ENCODE peak calls at places on chromosomes 16 and 17, in seven cellular contexts. One of them, this sample, is unnamed.

GRCh38 chr17:37305406-37305905 is 70.3 kb upstream of the C17orf78 start:
- DNase-seq in colonic mucosa: no peak
- DNase-seq in H1: peak; percentile 39
- DNase-seq in tibial nerve: no peak
- DNase-seq in T-helper 17 cell: no peak
- DNase-seq in thoracic aorta: no peak
- DNase-seq in mesenchymal stem cell: no peak
- DNase-seq in this sample: no peak

GRCh38 chr17:7626956-7627249 is 718 bp downstream of the SAT2 start:
- DNase-seq in colonic mucosa: peak; percentile 24
- DNase-seq in H1: no peak
- DNase-seq in tibial nerve: no peak
- DNase-seq in T-helper 17 cell: no peak
- DNase-seq in thoracic aorta: no peak
- DNase-seq in mesenchymal stem cell: peak; percentile 27
- DNase-seq in this sample: no peak

GRCh38 chr17:81995463-81996231 is 18.2 kb downstream of the ASPSCR1 start:
- DNase-seq in colonic mucosa: no peak
- DNase-seq in H1: peak; percentile 63
- DNase-seq in tibial nerve: no peak
- DNase-seq in T-helper 17 cell: no peak
- DNase-seq in thoracic aorta: no peak
- DNase-seq in mesenchymal stem cell: no peak
- DNase-seq in this sample: no peak

GRCh38 chr16:12290868-12291267 is 314.3 kb downstream of the SNX29 start:
- DNase-seq in colonic mucosa: no peak
- DNase-seq in H1: no peak
- DNase-seq in tibial nerve: no peak
- DNase-seq in T-helper 17 cell: no peak
- DNase-seq in thoracic aorta: no peak
- DNase-seq in mesenchymal stem cell: no peak
- DNase-seq in this sample: no peak

GRCh38 chr16:65314246-65315003 is 192.6 kb upstream of the CDH11 start:
- DNase-seq in colonic mucosa: no peak
- DNase-seq in H1: no peak
- DNase-seq in tibial nerve: no peak
- DNase-seq in T-helper 17 cell: no peak
- DNase-seq in thoracic aorta: no peak
- DNase-seq in mesenchymal stem cell: no peak
- DNase-seq in this sample: no peak

GRCh38 chr17:2909164-2909852 is 113.1 kb downstream of the RAP1GAP2 start:
- DNase-seq in colonic mucosa: no peak
- DNase-seq in H1: no peak
- DNase-seq in tibial nerve: no peak
- DNase-seq in T-helper 17 cell: no peak
- DNase-seq in thoracic aorta: no peak
- DNase-seq in mesenchymal stem cell: no peak
- DNase-seq in this sample: no peak

GRCh38 chr16:22317001-22317530 is 19.9 kb downstream of the POLR3E start:
- DNase-seq in colonic mucosa: no peak
- DNase-seq in H1: no peak
- DNase-seq in tibial nerve: no peak
- DNase-seq in T-helper 17 cell: no peak
- DNase-seq in thoracic aorta: no peak
- DNase-seq in mesenchymal stem cell: no peak
- DNase-seq in this sample: no peak

GRCh38 chr17:29625037-29625750 is 2.5 kb upstream of the CORO6 start:
- DNase-seq in colonic mucosa: no peak
- DNase-seq in H1: no peak
- DNase-seq in tibial nerve: no peak
- DNase-seq in T-helper 17 cell: no peak
- DNase-seq in thoracic aorta: no peak
- DNase-seq in mesenchymal stem cell: no peak
- DNase-seq in this sample: peak; percentile 76

GRCh38 chr16:73011926-73012325 is 36.0 kb downstream of the ZFHX3 start:
- DNase-seq in colonic mucosa: no peak
- DNase-seq in H1: no peak
- DNase-seq in tibial nerve: no peak
- DNase-seq in T-helper 17 cell: no peak
- DNase-seq in thoracic aorta: no peak
- DNase-seq in mesenchymal stem cell: no peak
- DNase-seq in this sample: no peak

GRCh38 chr17:66509913-66510312 is 207.5 kb downstream of the PRKCA start:
- DNase-seq in colonic mucosa: no peak
- DNase-seq in H1: no peak
- DNase-seq in tibial nerve: no peak
- DNase-seq in T-helper 17 cell: no peak
- DNase-seq in thoracic aorta: no peak
- DNase-seq in mesenchymal stem cell: no peak
- DNase-seq in this sample: no peak

GRCh38 chr16:27786221-27786848 is 236.4 kb downstream of the KATNIP start:
- DNase-seq in colonic mucosa: no peak
- DNase-seq in H1: no peak
- DNase-seq in tibial nerve: no peak
- DNase-seq in T-helper 17 cell: no peak
- DNase-seq in thoracic aorta: no peak
- DNase-seq in mesenchymal stem cell: no peak
- DNase-seq in this sample: no peak

GRCh38 chr16:69179255-69180010 is 7.5 kb upstream of the SNTB2 start:
- DNase-seq in colonic mucosa: peak; percentile 85
- DNase-seq in H1: no peak
- DNase-seq in tibial nerve: peak; percentile 85
- DNase-seq in T-helper 17 cell: no peak
- DNase-seq in thoracic aorta: peak; percentile 59
- DNase-seq in mesenchymal stem cell: peak; percentile 62
- DNase-seq in this sample: peak; percentile 68

GRCh38 chr17:75124041-75124818 is 7.3 kb downstream of the NT5C start:
- DNase-seq in colonic mucosa: peak; percentile 96
- DNase-seq in H1: no peak
- DNase-seq in tibial nerve: no peak
- DNase-seq in T-helper 17 cell: no peak
- DNase-seq in thoracic aorta: no peak
- DNase-seq in mesenchymal stem cell: peak; percentile 36
- DNase-seq in this sample: peak; percentile 38

GRCh38 chr17:42809250-42809649 is 10.6 kb downstream of the CNTD1 start:
- DNase-seq in colonic mucosa: no peak
- DNase-seq in H1: no peak
- DNase-seq in tibial nerve: peak; percentile 58
- DNase-seq in T-helper 17 cell: no peak
- DNase-seq in thoracic aorta: no peak
- DNase-seq in mesenchymal stem cell: peak; percentile 72
- DNase-seq in this sample: peak; percentile 95

GRCh38 chr16:53434436-53435065 is at the start of gene RBL2:
- DNase-seq in colonic mucosa: peak; percentile 86
- DNase-seq in H1: peak; percentile 89
- DNase-seq in tibial nerve: peak; percentile 8
- DNase-seq in T-helper 17 cell: peak; percentile 74
- DNase-seq in thoracic aorta: peak; percentile 30
- DNase-seq in mesenchymal stem cell: peak; percentile 70
- DNase-seq in this sample: peak; percentile 94

GRCh38 chr16:23270654-23271053 is 31.4 kb upstream of the SCNN1B start:
- DNase-seq in colonic mucosa: no peak
- DNase-seq in H1: no peak
- DNase-seq in tibial nerve: no peak
- DNase-seq in T-helper 17 cell: no peak
- DNase-seq in thoracic aorta: no peak
- DNase-seq in mesenchymal stem cell: no peak
- DNase-seq in this sample: no peak

GRCh38 chr17:10243905-10244844 is 45.8 kb upstream of the GAS7 start:
- DNase-seq in colonic mucosa: no peak
- DNase-seq in H1: no peak
- DNase-seq in tibial nerve: peak; percentile 26
- DNase-seq in T-helper 17 cell: no peak
- DNase-seq in thoracic aorta: no peak
- DNase-seq in mesenchymal stem cell: peak; percentile 57
- DNase-seq in this sample: peak; percentile 70

GRCh38 chr17:13162361-13162760 is 144.5 kb upstream of the ELAC2 start:
- DNase-seq in colonic mucosa: no peak
- DNase-seq in H1: no peak
- DNase-seq in tibial nerve: no peak
- DNase-seq in T-helper 17 cell: no peak
- DNase-seq in thoracic aorta: no peak
- DNase-seq in mesenchymal stem cell: no peak
- DNase-seq in this sample: no peak

GRCh38 chr16:4518281-4518680 is 20.3 kb downstream of the CDIP1 start:
- DNase-seq in colonic mucosa: no peak
- DNase-seq in H1: no peak
- DNase-seq in tibial nerve: no peak
- DNase-seq in T-helper 17 cell: no peak
- DNase-seq in thoracic aorta: no peak
- DNase-seq in mesenchymal stem cell: no peak
- DNase-seq in this sample: no peak

GRCh38 chr17:45722161-45722560 is 62.0 kb upstream of the CRHR1 start:
- DNase-seq in colonic mucosa: no peak
- DNase-seq in H1: peak; percentile 69
- DNase-seq in tibial nerve: no peak
- DNase-seq in T-helper 17 cell: no peak
- DNase-seq in thoracic aorta: no peak
- DNase-seq in mesenchymal stem cell: peak; percentile 16
- DNase-seq in this sample: no peak

GRCh38 chr16:11757671-11758545 is 15.3 kb upstream of the TXNDC11 start:
- DNase-seq in colonic mucosa: peak; percentile 59
- DNase-seq in H1: peak; percentile 19
- DNase-seq in tibial nerve: no peak
- DNase-seq in T-helper 17 cell: no peak
- DNase-seq in thoracic aorta: no peak
- DNase-seq in mesenchymal stem cell: peak; percentile 60
- DNase-seq in this sample: no peak

GRCh38 chr17:2214887-2215615 is 88.5 kb downstream of the SMG6 start:
- DNase-seq in colonic mucosa: no peak
- DNase-seq in H1: no peak
- DNase-seq in tibial nerve: no peak
- DNase-seq in T-helper 17 cell: no peak
- DNase-seq in thoracic aorta: peak; percentile 29
- DNase-seq in mesenchymal stem cell: peak; percentile 93
- DNase-seq in this sample: no peak

GRCh38 chr17:6061290-6061689 is 8.9 kb upstream of the WSCD1 start:
- DNase-seq in colonic mucosa: no peak
- DNase-seq in H1: no peak
- DNase-seq in tibial nerve: no peak
- DNase-seq in T-helper 17 cell: no peak
- DNase-seq in thoracic aorta: peak; percentile 36
- DNase-seq in mesenchymal stem cell: peak; percentile 91
- DNase-seq in this sample: peak; percentile 87

GRCh38 chr17:76179496-76180467 is 38.7 kb upstream of the FOXJ1 start:
- DNase-seq in colonic mucosa: no peak
- DNase-seq in H1: no peak
- DNase-seq in tibial nerve: no peak
- DNase-seq in T-helper 17 cell: no peak
- DNase-seq in thoracic aorta: no peak
- DNase-seq in mesenchymal stem cell: peak; percentile 37
- DNase-seq in this sample: no peak

GRCh38 chr16:35152067-35152627 is 1692.7 kb downstream of the TP53TG3F start:
- DNase-seq in colonic mucosa: no peak
- DNase-seq in H1: no peak
- DNase-seq in tibial nerve: no peak
- DNase-seq in T-helper 17 cell: no peak
- DNase-seq in thoracic aorta: no peak
- DNase-seq in mesenchymal stem cell: no peak
- DNase-seq in this sample: no peak
- H3K9me3 ChIP-seq in colonic mucosa: no peaks in the 10 kb centered on the region
- H3K9me3 ChIP-seq in H1: peaks cover 78% of the 10 kb centered on the region
- H3K9me3 ChIP-seq in tibial nerve: peaks cover 56% of the 10 kb centered on the region
- H3K9me3 ChIP-seq in T-helper 17 cell: no peaks in the 10 kb centered on the region
- H3K9me3 ChIP-seq in thoracic aorta: no peaks in the 10 kb centered on the region
- H3K9me3 ChIP-seq in mesenchymal stem cell: peaks cover 7% of the 10 kb centered on the region
- H3K9me3 ChIP-seq in this sample: no peaks in the 10 kb centered on the region

GRCh38 chr17:72795941-72796340 is 296.5 kb downstream of the SLC39A11 start:
- DNase-seq in colonic mucosa: no peak
- DNase-seq in H1: no peak
- DNase-seq in tibial nerve: no peak
- DNase-seq in T-helper 17 cell: no peak
- DNase-seq in thoracic aorta: no peak
- DNase-seq in mesenchymal stem cell: no peak
- DNase-seq in this sample: no peak
- H3K9me3 ChIP-seq in colonic mucosa: no peaks in the 10 kb centered on the region
- H3K9me3 ChIP-seq in H1: peaks cover 3% of the 10 kb centered on the region
- H3K9me3 ChIP-seq in tibial nerve: peaks cover 81% of the 10 kb centered on the region
- H3K9me3 ChIP-seq in T-helper 17 cell: peaks cover 3% of the 10 kb centered on the region
- H3K9me3 ChIP-seq in thoracic aorta: peaks cover 23% of the 10 kb centered on the region
- H3K9me3 ChIP-seq in mesenchymal stem cell: peaks cover 59% of the 10 kb centered on the region
- H3K9me3 ChIP-seq in this sample: peaks cover 7% of the 10 kb centered on the region

GRCh38 chr17:77437017-77437416 is 296.2 kb downstream of the SEC14L1 start:
- DNase-seq in colonic mucosa: peak; percentile 51
- DNase-seq in H1: no peak
- DNase-seq in tibial nerve: no peak
- DNase-seq in T-helper 17 cell: no peak
- DNase-seq in thoracic aorta: no peak
- DNase-seq in mesenchymal stem cell: peak; percentile 78
- DNase-seq in this sample: peak; percentile 77
- H3K9me3 ChIP-seq in colonic mucosa: no peaks in the 10 kb centered on the region
- H3K9me3 ChIP-seq in H1: no peaks in the 10 kb centered on the region
- H3K9me3 ChIP-seq in tibial nerve: no peaks in the 10 kb centered on the region
- H3K9me3 ChIP-seq in T-helper 17 cell: no peaks in the 10 kb centered on the region
- H3K9me3 ChIP-seq in thoracic aorta: no peaks in the 10 kb centered on the region
- H3K9me3 ChIP-seq in mesenchymal stem cell: no peaks in the 10 kb centered on the region
- H3K9me3 ChIP-seq in this sample: no peaks in the 10 kb centered on the region

GRCh38 chr16:59993101-59993500 is 1259.0 kb upstream of the GOT2 start:
- DNase-seq in colonic mucosa: no peak
- DNase-seq in H1: no peak
- DNase-seq in tibial nerve: no peak
- DNase-seq in T-helper 17 cell: no peak
- DNase-seq in thoracic aorta: no peak
- DNase-seq in mesenchymal stem cell: no peak
- DNase-seq in this sample: no peak
- H3K9me3 ChIP-seq in colonic mucosa: no peaks in the 10 kb centered on the region
- H3K9me3 ChIP-seq in H1: no peaks in the 10 kb centered on the region
- H3K9me3 ChIP-seq in tibial nerve: peaks cover 25% of the 10 kb centered on the region
- H3K9me3 ChIP-seq in T-helper 17 cell: peaks cover 4% of the 10 kb centered on the region
- H3K9me3 ChIP-seq in thoracic aorta: no peaks in the 10 kb centered on the region
- H3K9me3 ChIP-seq in mesenchymal stem cell: peaks cover 7% of the 10 kb centered on the region
- H3K9me3 ChIP-seq in this sample: peaks cover 4% of the 10 kb centered on the region

DNA sequence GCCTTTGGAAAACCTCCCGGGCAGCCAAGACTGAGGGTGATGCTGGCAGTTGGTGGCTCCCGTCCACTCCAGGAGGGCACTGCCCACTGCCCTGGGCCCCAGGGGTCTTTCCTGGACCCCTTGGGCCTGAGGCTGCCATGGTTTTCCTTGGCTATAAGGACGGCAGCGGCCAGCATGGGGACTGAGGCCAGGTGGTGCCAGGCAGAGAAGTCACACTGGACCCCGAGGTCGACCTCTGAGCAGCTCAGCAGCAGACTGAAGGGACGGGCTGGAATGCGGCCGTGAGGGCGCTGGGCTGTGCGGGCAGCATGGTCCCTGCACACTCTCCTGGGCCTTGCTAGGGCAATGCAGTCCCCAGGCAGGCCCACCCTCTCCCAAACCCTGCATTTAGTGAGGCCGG is 55.6 kb upstream of the GNG13 start:
- DNase-seq in colonic mucosa: no peak
- DNase-seq in H1: no peak
- DNase-seq in tibial nerve: no peak
- DNase-seq in T-helper 17 cell: no peak
- DNase-seq in thoracic aorta: no peak
- DNase-seq in mesenchymal stem cell: no peak
- DNase-seq in this sample: no peak
- H3K9me3 ChIP-seq in colonic mucosa: no peaks in the 10 kb centered on the region
- H3K9me3 ChIP-seq in H1: peaks cover 32% of the 10 kb centered on the region
- H3K9me3 ChIP-seq in tibial nerve: no peaks in the 10 kb centered on the region
- H3K9me3 ChIP-seq in T-helper 17 cell: no peaks in the 10 kb centered on the region
- H3K9me3 ChIP-seq in thoracic aorta: no peaks in the 10 kb centered on the region
- H3K9me3 ChIP-seq in mesenchymal stem cell: no peaks in the 10 kb centered on the region
- H3K9me3 ChIP-seq in this sample: peaks cover 5% of the 10 kb centered on the region

This sample was measured in MG63.